ENCODE peak calls at places on chromosomes 6 and 20, in seven cellular contexts. S is HL-60, L is dorsolateral prefrontal cortex, V is progenitor cell of endocrine pancreas, K is transverse colon, X is WERI-Rb-1, D is pancreas. R is an unnamed sample.

GRCh38 chr20:48455606-48456360 is 372.0 kb downstream of the PREX1 start:
- DNase-seq in S (no peak), L (no peak), V (no peak), K (no peak), X (peak), D (no peak), R (no peak)

GRCh38 chr20:40797425-40797824 is 108.4 kb upstream of the MAFB start:
- DNase-seq in S (no peak), L (no peak), V (no peak), K (no peak), X (no peak), D (no peak), R (peak)

GRCh38 chr20:31710423-31711250 is 12.0 kb downstream of the BCL2L1 start:
- DNase-seq in S (no peak), L (no peak), V (no peak), K (no peak), X (peak), D (no peak), R (no peak)

GRCh38 chr6:148472495-148473105 is 130.0 kb downstream of the SASH1 start:
- DNase-seq in S (no peak), L (no peak), V (no peak), K (no peak), X (no peak), D (no peak), R (no peak)

GRCh38 chr6:107110200-107110599 is 5.1 kb downstream of the BEND3 start:
- DNase-seq in S (peak), L (no peak), V (no peak), K (no peak), X (no peak), D (no peak), R (no peak)

GRCh38 chr6:32662836-32663235 is 3.6 kb downstream of the HLA-DQB1 start:
- DNase-seq in S (no peak), L (no peak), V (no peak), K (no peak), X (no peak), D (no peak), R (no peak)

GRCh38 chr6:29653452-29654038 is 3.3 kb upstream of the MOG start:
- DNase-seq in S (no peak), L (no peak), V (no peak), K (peak), X (peak), D (peak), R (no peak)

GRCh38 chr6:836276-836853 is 143.4 kb upstream of the EXOC2 start:
- DNase-seq in S (no peak), L (no peak), V (no peak), K (no peak), X (no peak), D (no peak), R (no peak)

GRCh38 chr6:95530176-95530799 is 47.0 kb upstream of the MANEA start:
- DNase-seq in S (no peak), L (no peak), V (no peak), K (no peak), X (no peak), D (no peak), R (no peak)

GRCh38 chr6:31139599-31139998 is 733 bp upstream of the PSORS1C2 start:
- DNase-seq in S (no peak), L (no peak), V (no peak), K (no peak), X (no peak), D (no peak), R (no peak)

GRCh38 chr6:54801669-54802068 is 44.9 kb upstream of the FAM83B start:
- DNase-seq in S (peak), L (no peak), V (no peak), K (no peak), X (no peak), D (no peak), R (no peak)

GRCh38 chr20:2314759-2315439 is 19.1 kb downstream of the TGM3 start:
- DNase-seq in S (peak), L (no peak), V (no peak), K (no peak), X (no peak), D (no peak), R (no peak)

GRCh38 chr6:109979033-109979921 is 1.2 kb downstream of the GPR6 start:
- DNase-seq in S (no peak), L (no peak), V (no peak), K (no peak), X (peak), D (no peak), R (no peak)

DNA sequence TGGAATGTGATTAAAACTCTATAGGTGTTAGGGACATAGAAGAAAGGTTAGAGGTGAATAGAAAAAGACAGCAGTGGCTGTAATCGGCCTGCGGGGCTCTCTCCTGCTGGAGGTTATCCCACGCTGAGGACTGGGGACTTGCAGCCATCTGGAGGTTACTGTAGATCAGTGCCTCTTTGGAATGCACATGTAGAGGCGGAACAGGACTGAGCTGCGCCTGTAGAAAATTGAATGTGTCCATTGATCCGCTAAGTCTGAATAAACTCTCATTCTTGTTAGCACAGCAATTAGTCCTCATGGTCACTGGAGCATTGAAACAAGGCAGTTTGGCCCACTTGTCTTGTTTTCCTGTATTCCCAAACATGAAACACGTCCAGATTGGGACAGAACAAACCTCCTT is 46.3 kb upstream of the F13A1 start:
- DNase-seq in S (no peak), L (no peak), V (no peak), K (no peak), X (peak), D (no peak), R (no peak)
- TF ChIP-seq CTCF in S (no peak), L (no peak), V (peak), K (no peak), X (peak), D (no peak), R (no peak)

GRCh38 chr6:79408598-79408997 is 128.6 kb downstream of the LCA5 start:
- DNase-seq in S (no peak), L (no peak), V (no peak), K (no peak), X (no peak), D (no peak), R (no peak)
- TF ChIP-seq CTCF in S (no peak), L (no peak), V (no peak), K (no peak), X (no peak), D (no peak), R (no peak)

GRCh38 chr6:116393430-116393829 is 22.7 kb downstream of the DSE start:
- DNase-seq in S (no peak), L (no peak), V (no peak), K (no peak), X (no peak), D (no peak), R (no peak)
- TF ChIP-seq CTCF in S (no peak), L (peak), V (no peak), K (no peak), X (no peak), D (no peak), R (no peak)

GRCh38 chr6:167970236-167970635 is 27.2 kb upstream of the KIF25 start:
- DNase-seq in S (no peak), L (peak), V (no peak), K (no peak), X (no peak), D (no peak), R (no peak)

GRCh38 chr6:167972193-167972592 is 25.3 kb upstream of the KIF25 start:
- DNase-seq in S (no peak), L (no peak), V (no peak), K (no peak), X (no peak), D (no peak), R (no peak)

GRCh38 chr6:167965602-167966539 is 31.6 kb upstream of the KIF25 start:
- DNase-seq in S (no peak), L (no peak), V (no peak), K (peak), X (no peak), D (no peak), R (no peak)

GRCh38 chr6:167966540-167966905 is 30.9 kb upstream of the KIF25 start:
- DNase-seq in S (no peak), L (no peak), V (no peak), K (no peak), X (no peak), D (no peak), R (no peak)

GRCh38 chr6:167968091-167968490 is 29.4 kb upstream of the KIF25 start:
- DNase-seq in S (peak), L (no peak), V (no peak), K (peak), X (peak), D (no peak), R (no peak)
- TF ChIP-seq CTCF in S (no peak), L (peak), V (peak), K (peak), X (peak), D (no peak), R (peak)

DNA sequence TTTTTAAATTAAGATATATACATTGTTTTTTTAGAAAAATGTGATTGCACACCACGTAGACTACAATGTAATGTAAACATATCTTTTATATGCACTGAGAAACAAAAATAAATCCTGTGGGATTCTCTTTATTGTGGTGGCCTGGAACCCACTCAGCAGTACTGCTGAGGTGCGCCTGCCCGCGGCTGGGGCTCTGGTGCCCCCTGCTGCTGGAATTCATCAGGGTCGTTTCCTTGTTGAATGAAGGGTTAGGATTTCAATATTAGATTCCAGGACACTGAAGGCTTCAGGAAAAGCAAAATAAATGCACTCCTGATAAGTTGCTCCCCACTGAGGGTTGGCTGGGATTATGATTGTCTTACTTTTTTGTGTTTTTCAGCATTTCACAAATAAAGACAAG is 175.8 kb upstream of the GGTLC1 start:
- DNase-seq in S (no peak), L (no peak), V (no peak), K (no peak), X (peak), D (no peak), R (peak)
- TF ChIP-seq CTCF in S (peak), L (no peak), V (peak), K (peak), X (peak), D (peak), R (peak)

GRCh38 chr6:161103475-161103874 is 111.9 kb downstream of the MAP3K4 start:
- DNase-seq in S (no peak), L (no peak), V (no peak), K (no peak), X (no peak), D (no peak), R (no peak)

GRCh38 chr6:161105408-161105807 is 113.8 kb downstream of the MAP3K4 start:
- DNase-seq in S (no peak), L (no peak), V (no peak), K (no peak), X (no peak), D (no peak), R (no peak)

GRCh38 chr6:161100072-161100471 is 108.5 kb downstream of the MAP3K4 start:
- DNase-seq in S (no peak), L (peak), V (no peak), K (no peak), X (no peak), D (no peak), R (no peak)

GRCh38 chr6:161104966-161105365 is 113.4 kb downstream of the MAP3K4 start:
- DNase-seq in S (no peak), L (no peak), V (no peak), K (no peak), X (no peak), D (no peak), R (no peak)

DNA sequence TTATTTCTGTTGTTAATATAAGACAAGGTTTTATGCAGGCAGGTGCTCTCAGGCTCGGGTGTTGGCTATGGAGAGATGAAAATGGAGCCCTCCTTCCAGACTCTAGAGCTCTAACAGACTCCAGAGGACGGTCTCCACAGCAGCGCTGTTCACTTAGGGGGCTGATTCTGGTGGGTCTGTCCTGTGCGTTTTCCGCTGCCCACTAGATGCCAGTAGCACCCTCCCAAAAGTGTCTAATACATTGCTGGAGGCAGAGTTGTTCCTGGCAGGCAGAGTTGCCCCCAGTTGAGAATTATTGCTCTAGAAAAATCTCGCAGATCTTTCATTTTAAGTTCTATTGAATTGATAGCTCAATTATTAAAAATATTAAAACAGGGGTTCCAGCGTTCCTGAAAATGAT is 109.9 kb downstream of the MAP3K4 start:
- DNase-seq in S (no peak), L (peak), V (no peak), K (no peak), X (peak), D (no peak), R (no peak)
- TF ChIP-seq CTCF in S (no peak), L (peak), V (peak), K (peak), X (peak), D (no peak), R (no peak)

GRCh38 chr6:2542101-2542857 is 208.4 kb downstream of the MYLK4 start:
- DNase-seq in S (no peak), L (no peak), V (no peak), K (no peak), X (no peak), D (no peak), R (no peak)
- TF ChIP-seq CTCF in S (no peak), L (no peak), V (no peak), K (no peak), X (no peak), D (no peak), R (no peak)

R was measured in mesothelial cell of epicardium.